ENCODE peak calls at places on chromosome 16, in four cellular contexts. One of them, this sample, is unnamed.

GRCh38 chr16:2060346-2060745 is 12.6 kb downstream of the TSC2 start:
- DNase-seq in mesenchymal stem cell: no peak
- DNase-seq in IMR-90: no peak
- DNase-seq in neuronal stem cell: no peak
- DNase-seq in this sample: no peak

GRCh38 chr16:79132745-79133144 is 467.8 kb downstream of the MAF start:
- DNase-seq in IMR-90: no peak
- DNase-seq in mesenchymal stem cell: no peak
- DNase-seq in neuronal stem cell: no peak
- DNase-seq in this sample: no peak

GRCh38 chr16:68356919-68357286 is 46.1 kb downstream of the PRMT7 start:
- DNase-seq in IMR-90: no peak
- DNase-seq in mesenchymal stem cell: peak; percentile 11
- DNase-seq in neuronal stem cell: no peak
- DNase-seq in this sample: no peak

GRCh38 chr16:90016339-90016950 is 2.8 kb downstream of the DBNDD1 start:
- DNase-seq in IMR-90: no peak
- DNase-seq in mesenchymal stem cell: no peak
- DNase-seq in neuronal stem cell: no peak
- DNase-seq in this sample: no peak

GRCh38 chr16:69596801-69597200 is 31.0 kb downstream of the NFAT5 start:
- DNase-seq in mesenchymal stem cell: no peak
- DNase-seq in neuronal stem cell: no peak
- DNase-seq in IMR-90: no peak
- DNase-seq in this sample: no peak

GRCh38 chr16:79776243-79776884 is 175.8 kb upstream of the MAF start:
- DNase-seq in neuronal stem cell: no peak
- DNase-seq in IMR-90: no peak
- DNase-seq in mesenchymal stem cell: peak; percentile 70
- DNase-seq in this sample: peak; percentile 47

GRCh38 chr16:22321340-22322001 is 24.3 kb downstream of the POLR3E start:
- DNase-seq in IMR-90: peak; percentile 70
- DNase-seq in neuronal stem cell: peak; percentile 67
- DNase-seq in mesenchymal stem cell: peak; percentile 60
- DNase-seq in this sample: peak; percentile 75

GRCh38 chr16:50668368-50669008 is 12.6 kb downstream of the SNX20 start:
- DNase-seq in neuronal stem cell: no peak
- DNase-seq in mesenchymal stem cell: no peak
- DNase-seq in IMR-90: no peak
- DNase-seq in this sample: no peak

GRCh38 chr16:27243725-27244362 is 24.7 kb downstream of the NSMCE1 start:
- DNase-seq in neuronal stem cell: no peak
- DNase-seq in mesenchymal stem cell: no peak
- DNase-seq in IMR-90: no peak
- DNase-seq in this sample: peak; percentile 10

GRCh38 chr16:67723151-67723915 is 4.2 kb upstream of the GFOD2 start:
- DNase-seq in IMR-90: peak; percentile 75
- DNase-seq in mesenchymal stem cell: peak; percentile 43
- DNase-seq in neuronal stem cell: no peak
- DNase-seq in this sample: no peak

GRCh38 chr16:66479661-66480264 is 52.7 kb downstream of the BEAN1 start:
- DNase-seq in mesenchymal stem cell: no peak
- DNase-seq in IMR-90: no peak
- DNase-seq in neuronal stem cell: no peak
- DNase-seq in this sample: peak; percentile 22

GRCh38 chr16:674968-675883 is at the start of gene RHBDL1:
- DNase-seq in neuronal stem cell: no peak
- DNase-seq in mesenchymal stem cell: peak; percentile 64
- DNase-seq in IMR-90: peak; percentile 42
- DNase-seq in this sample: peak; percentile 83
- H2BK15ac ChIP-seq in neuronal stem cell: peak within 1 kb of the TSS; percentile 3
- H2BK15ac ChIP-seq in mesenchymal stem cell: peak within 1 kb of the TSS; percentile 75
- H2BK15ac ChIP-seq in IMR-90: no peak within 1 kb of the TSS
- H2BK15ac ChIP-seq in this sample: no peak within 1 kb of the TSS

GRCh38 chr16:28924399-28924761 is 658 bp downstream of the RABEP2 start:
- DNase-seq in neuronal stem cell: no peak
- DNase-seq in IMR-90: no peak
- DNase-seq in mesenchymal stem cell: no peak
- DNase-seq in this sample: no peak
- H2BK15ac ChIP-seq in neuronal stem cell: peak overlapping the region; percentile 18
- H2BK15ac ChIP-seq in IMR-90: no peak overlapping the region
- H2BK15ac ChIP-seq in mesenchymal stem cell: no peak overlapping the region
- H2BK15ac ChIP-seq in this sample: no peak overlapping the region

DNA sequence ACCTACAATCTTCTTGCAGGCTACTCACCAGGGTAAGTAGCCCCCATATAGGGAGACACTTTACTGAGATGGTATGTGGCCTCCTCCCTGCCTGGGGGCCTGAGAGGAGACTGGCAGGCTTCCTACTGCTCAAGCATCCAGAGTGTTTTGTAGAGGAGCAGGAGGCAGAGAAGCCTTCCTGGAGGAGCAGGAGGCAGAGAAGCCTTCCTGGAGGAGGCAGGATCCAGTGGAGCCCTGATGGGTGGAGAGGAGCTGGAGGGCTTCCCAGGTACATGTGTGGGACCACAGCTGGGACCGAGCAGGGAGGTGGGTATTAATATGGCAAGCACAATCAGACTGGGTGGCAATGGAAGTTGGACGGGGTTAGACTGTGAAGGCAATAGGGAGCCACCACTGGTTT is 2.1 kb upstream of the ADGRG5 start:
- DNase-seq in neuronal stem cell: no peak
- DNase-seq in IMR-90: no peak
- DNase-seq in mesenchymal stem cell: no peak
- DNase-seq in this sample: peak; percentile 26
- H2BK15ac ChIP-seq in neuronal stem cell: no peak overlapping the region
- H2BK15ac ChIP-seq in IMR-90: no peak overlapping the region
- H2BK15ac ChIP-seq in mesenchymal stem cell: no peak overlapping the region
- H2BK15ac ChIP-seq in this sample: no peak overlapping the region

DNA sequence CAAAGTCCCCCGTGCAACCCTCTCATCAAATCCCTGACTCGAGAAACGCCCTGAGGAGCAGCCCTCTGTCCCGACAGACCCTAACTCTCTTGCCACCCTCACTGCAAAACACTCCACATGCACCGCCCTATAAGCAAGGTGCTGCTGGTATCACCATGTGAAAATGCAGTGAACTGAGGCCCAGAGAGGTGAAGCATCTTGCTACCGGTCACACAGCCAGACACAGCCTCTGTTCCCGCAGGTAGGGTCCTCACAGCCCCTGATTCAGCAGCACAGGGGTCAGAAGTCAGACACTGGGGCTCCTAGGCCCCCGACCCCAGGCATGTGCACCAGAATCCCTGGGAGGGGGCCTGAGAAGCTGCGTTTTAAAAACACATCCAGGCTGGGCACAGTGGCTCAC is 1.1 kb downstream of the CIBAR2 start:
- DNase-seq in neuronal stem cell: no peak
- DNase-seq in IMR-90: no peak
- DNase-seq in mesenchymal stem cell: no peak
- DNase-seq in this sample: no peak
- H2BK15ac ChIP-seq in neuronal stem cell: peak overlapping the region; percentile 90
- H2BK15ac ChIP-seq in IMR-90: no peak overlapping the region
- H2BK15ac ChIP-seq in mesenchymal stem cell: no peak overlapping the region
- H2BK15ac ChIP-seq in this sample: no peak overlapping the region

GRCh38 chr16:8184854-8185253 is 405.5 kb downstream of the TMEM114 start:
- DNase-seq in neuronal stem cell: no peak
- DNase-seq in IMR-90: no peak
- DNase-seq in mesenchymal stem cell: no peak
- DNase-seq in this sample: no peak

GRCh38 chr16:8182761-8183160 is 407.6 kb downstream of the TMEM114 start:
- DNase-seq in mesenchymal stem cell: no peak
- DNase-seq in neuronal stem cell: no peak
- DNase-seq in IMR-90: no peak
- DNase-seq in this sample: no peak

GRCh38 chr16:8178271-8178670 is 412.0 kb downstream of the TMEM114 start:
- DNase-seq in mesenchymal stem cell: no peak
- DNase-seq in neuronal stem cell: no peak
- DNase-seq in IMR-90: no peak
- DNase-seq in this sample: no peak

GRCh38 chr16:8187782-8188372 is 402.4 kb downstream of the TMEM114 start:
- DNase-seq in neuronal stem cell: no peak
- DNase-seq in IMR-90: no peak
- DNase-seq in mesenchymal stem cell: no peak
- DNase-seq in this sample: no peak

DNA sequence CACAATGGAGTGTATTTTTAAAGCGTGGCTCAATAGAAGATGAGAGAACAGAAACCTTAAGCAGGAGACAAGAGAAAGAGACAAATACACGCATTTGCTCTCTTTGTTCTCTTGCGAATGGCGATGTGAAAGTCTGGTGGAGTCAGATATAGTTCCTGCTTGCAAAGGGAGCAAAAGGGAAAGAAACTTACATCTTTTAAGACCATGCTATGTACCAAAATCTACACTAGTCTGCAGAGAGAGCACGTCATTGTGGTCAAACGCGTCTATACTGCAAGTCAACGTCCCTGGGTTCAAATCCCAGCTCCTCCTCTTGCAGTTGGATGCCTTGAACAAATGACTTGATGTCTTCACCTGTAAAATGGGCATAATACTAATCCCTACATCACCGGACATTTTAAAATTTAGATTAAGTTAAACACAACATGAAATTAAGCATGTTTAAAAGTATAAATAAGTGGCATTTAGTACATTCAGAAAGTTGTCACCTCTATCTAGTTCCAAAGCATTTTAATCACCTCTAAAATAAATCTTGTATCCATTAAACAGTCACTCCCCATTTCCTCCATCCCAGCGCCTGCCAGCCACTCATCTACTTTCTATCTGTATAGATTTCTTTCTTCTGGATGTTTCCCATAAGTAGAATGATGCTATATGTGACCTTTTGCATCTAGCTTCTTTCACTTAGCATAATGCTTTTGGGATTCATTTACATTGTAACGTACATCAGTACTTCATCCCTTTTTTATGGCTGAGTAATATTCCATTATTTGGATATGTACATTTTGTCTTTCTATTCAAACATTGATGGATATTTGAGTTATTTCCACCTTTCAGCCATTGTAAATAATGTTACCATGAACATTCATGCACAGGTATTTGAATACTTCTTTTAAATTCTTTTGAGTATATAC is 406.9 kb downstream of the TMEM114 start:
- DNase-seq in mesenchymal stem cell: no peak
- DNase-seq in neuronal stem cell: no peak
- DNase-seq in IMR-90: no peak
- DNase-seq in this sample: no peak
- H2BK15ac ChIP-seq in mesenchymal stem cell: no peak overlapping the region
- H2BK15ac ChIP-seq in neuronal stem cell: no peak overlapping the region
- H2BK15ac ChIP-seq in IMR-90: no peak overlapping the region
- H2BK15ac ChIP-seq in this sample: no peak overlapping the region